ENCODE peak calls at places on chromosome 5, in four cellular contexts. J is left ventricle myocardium inferior, A is MM.1S, X is endothelial cell of umbilical vein. L is an unnamed sample.

GRCh38 chr5:127442085-127442484 is 75.4 kb upstream of the PRRC1 start:
- DNase-seq in J (no peak), A (peak), X (peak), L (no peak)

GRCh38 chr5:124398471-124398870 is 348.0 kb downstream of the ZNF608 start:
- DNase-seq in J (no peak), A (no peak), X (peak), L (no peak)

GRCh38 chr5:33834334-33834733 is 57.5 kb downstream of the ADAMTS12 start:
- DNase-seq in J (no peak), A (no peak), X (no peak), L (no peak)

GRCh38 chr5:143235423-143235822 is 168.1 kb downstream of the NR3C1 start:
- DNase-seq in J (no peak), A (no peak), X (no peak), L (no peak)

GRCh38 chr5:150411245-150411979 is 1.3 kb downstream of the CD74 start:
- DNase-seq in J (peak), A (peak), X (no peak), L (peak)

GRCh38 chr5:155839251-155840037 is 487.5 kb upstream of the SGCD start:
- DNase-seq in J (no peak), A (no peak), X (no peak), L (no peak)

GRCh38 chr5:135216813-135217154 is 182.2 kb downstream of the MACROH2A1 start:
- DNase-seq in J (no peak), A (no peak), X (no peak), L (no peak)

GRCh38 chr5:58069846-58070245 is 390.0 kb downstream of the PLK2 start:
- DNase-seq in J (no peak), A (no peak), X (no peak), L (peak)

GRCh38 chr5:112002368-112002767 is 245.4 kb upstream of the NREP start:
- DNase-seq in J (no peak), A (no peak), X (no peak), L (no peak)

GRCh38 chr5:132254321-132254977 is 3.0 kb upstream of the PDLIM4 start:
- DNase-seq in J (peak), A (no peak), X (no peak), L (no peak)

GRCh38 chr5:52342361-52342760 is 445.4 kb upstream of the ITGA1 start:
- DNase-seq in J (no peak), A (no peak), X (peak), L (no peak)

GRCh38 chr5:68500828-68501227 is 285.3 kb downstream of the PIK3R1 start:
- DNase-seq in J (no peak), A (no peak), X (no peak), L (no peak)

GRCh38 chr5:140214831-140215230 is 39.8 kb downstream of the CYSTM1 start:
- DNase-seq in J (no peak), A (peak), X (no peak), L (peak)

GRCh38 chr5:1760656-1761452 is 38.8 kb downstream of the MRPL36 start:
- DNase-seq in J (no peak), A (no peak), X (no peak), L (no peak)

GRCh38 chr5:39072915-39073758 is 1.1 kb downstream of the RICTOR start:
- DNase-seq in J (peak), A (peak), X (peak), L (peak)

GRCh38 chr5:52269853-52270252 is 517.9 kb upstream of the ITGA1 start:
- DNase-seq in J (no peak), A (peak), X (no peak), L (no peak)

GRCh38 chr5:97979740-97980139 is 793.7 kb upstream of the RGMB start:
- DNase-seq in J (peak), A (no peak), X (no peak), L (no peak)

GRCh38 chr5:173612948-173613347 is 3.5 kb downstream of the BOD1 start:
- DNase-seq in J (no peak), A (no peak), X (no peak), L (no peak)

GRCh38 chr5:56666901-56667300 is 148.4 kb upstream of the MAP3K1 start:
- DNase-seq in J (no peak), A (no peak), X (no peak), L (no peak)

GRCh38 chr5:59346987-59347386 is 546.5 kb downstream of the PDE4D start:
- DNase-seq in J (no peak), A (no peak), X (no peak), L (no peak)

GRCh38 chr5:147554285-147554817 is 44.5 kb upstream of the DPYSL3 start:
- DNase-seq in J (no peak), A (no peak), X (peak), L (no peak)

GRCh38 chr5:35681911-35682310 is 64.2 kb downstream of the SPEF2 start:
- DNase-seq in J (no peak), A (no peak), X (no peak), L (no peak)

GRCh38 chr5:149325166-149325735 is 20.0 kb upstream of the GRPEL2 start:
- DNase-seq in J (no peak), A (no peak), X (no peak), L (no peak)

GRCh38 chr5:28344803-28345433 is 1306.5 kb upstream of the CDH9 start:
- DNase-seq in J (no peak), A (peak), X (peak), L (peak)

GRCh38 chr5:111559680-111560079 is 47.3 kb upstream of the STARD4 start:
- DNase-seq in J (no peak), A (no peak), X (no peak), L (no peak)

GRCh38 chr5:138981131-138981530 is 106.0 kb upstream of the LRRTM2 start:
- DNase-seq in J (no peak), A (no peak), X (no peak), L (no peak)

GRCh38 chr5:93579561-93580386 is 1.2 kb downstream of the NR2F1-AS1 start:
- DNase-seq in J (no peak), A (no peak), X (peak), L (peak)

GRCh38 chr5:109743770-109744212 is 54.1 kb downstream of the MAN2A1 start:
- DNase-seq in J (no peak), A (no peak), X (peak), L (no peak)

GRCh38 chr5:109868737-109869136 is 179.0 kb downstream of the MAN2A1 start:
- DNase-seq in J (no peak), A (no peak), X (no peak), L (no peak)

GRCh38 chr5:148904440-148904839 is 78.0 kb downstream of the ADRB2 start:
- DNase-seq in J (peak), A (no peak), X (no peak), L (no peak)

GRCh38 chr5:132190161-132190817 is 37.4 kb downstream of the P4HA2 start:
- DNase-seq in J (no peak), A (peak), X (peak), L (peak)

GRCh38 chr5:126339215-126339805 is 83.9 kb upstream of the GRAMD2B start:
- DNase-seq in J (no peak), A (peak), X (peak), L (peak)

GRCh38 chr5:143008809-143009521 is 238.8 kb downstream of the ARHGAP26 start:
- DNase-seq in J (no peak), A (peak), X (peak), L (peak)

GRCh38 chr5:133977858-133978257 is 9.4 kb upstream of the C5orf15 start:
- DNase-seq in J (no peak), A (no peak), X (no peak), L (no peak)

GRCh38 chr5:177981296-177982071 is 14.6 kb downstream of the PROP1 start:
- DNase-seq in J (no peak), A (no peak), X (no peak), L (no peak)

GRCh38 chr5:177980776-177981175 is 15.3 kb downstream of the PROP1 start:
- DNase-seq in J (no peak), A (no peak), X (no peak), L (no peak)

GRCh38 chr5:177982956-177983355 is 13.1 kb downstream of the PROP1 start:
- DNase-seq in J (no peak), A (no peak), X (no peak), L (no peak)

GRCh38 chr5:177983763-177984564 is 12.1 kb downstream of the PROP1 start:
- DNase-seq in J (no peak), A (no peak), X (no peak), L (no peak)

GRCh38 chr5:177982072-177982727 is 13.8 kb downstream of the PROP1 start:
- DNase-seq in J (no peak), A (no peak), X (no peak), L (peak)
- TF ChIP-seq CTCF in J (no peak), A (peak), X (no peak), L (peak)

DNA sequence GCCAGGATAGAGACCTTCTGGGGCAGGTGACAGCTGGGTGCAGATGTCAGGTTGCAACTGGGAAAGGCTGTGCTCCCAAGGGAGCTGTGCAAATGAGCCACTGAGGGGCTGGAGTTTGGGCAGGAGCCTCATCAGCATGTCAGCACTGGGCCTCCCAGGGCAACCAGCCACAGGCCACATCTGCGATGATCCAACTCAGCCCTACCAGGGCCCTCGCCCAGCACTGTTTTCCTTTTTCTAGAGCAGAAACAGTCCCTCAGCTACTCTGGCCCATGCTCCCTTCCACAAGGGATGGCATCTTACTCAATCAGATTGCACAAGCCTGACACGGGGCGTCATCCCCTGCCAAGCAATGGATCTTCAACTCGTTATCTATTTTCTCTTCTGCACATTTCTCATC is 24.8 kb downstream of the NIPAL4 start:
- DNase-seq in J (peak), A (no peak), X (no peak), L (no peak)
- TF ChIP-seq CTCF in J (no peak), A (no peak), X (no peak), L (no peak)

GRCh38 chr5:17951392-17952169 is 317.3 kb downstream of the TAF11L14 start:
- DNase-seq in J (no peak), A (no peak), X (no peak), L (no peak)

GRCh38 chr5:17947029-17947428 is 312.8 kb downstream of the TAF11L14 start:
- DNase-seq in J (no peak), A (no peak), X (no peak), L (no peak)

GRCh38 chr5:17952231-17952630 is 318.0 kb downstream of the TAF11L14 start:
- DNase-seq in J (no peak), A (no peak), X (no peak), L (no peak)
- TF ChIP-seq CTCF in J (no peak), A (no peak), X (no peak), L (no peak)

GRCh38 chr5:176538985-176539384 is 1.8 kb upstream of the RNF44 start:
- DNase-seq in J (no peak), A (no peak), X (peak), L (no peak)

GRCh38 chr5:176540476-176540899 is 3.3 kb upstream of the RNF44 start:
- DNase-seq in J (no peak), A (no peak), X (no peak), L (no peak)

GRCh38 chr5:176536902-176537607 is at the start of gene RNF44:
- DNase-seq in J (peak), A (peak), X (peak), L (peak)

GRCh38 chr5:176537608-176538504 is 654 bp upstream of the RNF44 start:
- DNase-seq in J (peak), A (peak), X (peak), L (peak)

DNA sequence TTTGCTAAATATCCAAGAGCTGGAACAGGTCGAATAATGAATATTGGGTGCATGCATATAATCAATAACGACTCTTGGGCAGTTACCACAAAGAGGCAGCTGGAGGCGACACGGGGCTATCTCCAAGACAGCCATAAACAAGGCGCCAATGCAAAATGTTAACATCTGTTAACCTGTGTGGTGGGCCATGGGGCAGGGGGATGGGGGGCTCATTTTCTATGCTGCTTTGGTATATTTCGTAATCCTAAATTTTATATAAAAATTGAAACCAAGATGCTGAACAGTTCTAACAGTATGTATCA is 1.3 kb upstream of the RNF44 start:
- DNase-seq in J (no peak), A (no peak), X (no peak), L (no peak)
- TF ChIP-seq CTCF in J (no peak), A (no peak), X (no peak), L (no peak)

L was measured in Calu3.